ENCODE peak calls at places on chromosomes 7 and 10, in six cellular contexts. V, B, R, N, J and S are unnamed samples.

GRCh38 chr10:102375250-102375649 is 20.3 kb upstream of the NFKB2 start:
- DNase-seq in V (no peak), B (peak), R (no peak), N (no peak), J (no peak), S (no peak)

GRCh38 chr7:26001662-26002244 is 150.2 kb upstream of the NFE2L3 start:
- DNase-seq in V (no peak), B (no peak), R (no peak), N (no peak), J (no peak), S (no peak)

GRCh38 chr7:36058020-36058592 is 94.9 kb upstream of the EEPD1 start:
- DNase-seq in V (no peak), B (no peak), R (no peak), N (no peak), J (no peak), S (no peak)

GRCh38 chr10:132450825-132451505 is 54.0 kb downstream of the PWWP2B start:
- DNase-seq in V (no peak), B (no peak), R (no peak), N (no peak), J (no peak), S (no peak)

GRCh38 chr10:2619927-2620326 is 447.4 kb upstream of the PFKP start:
- DNase-seq in V (no peak), B (no peak), R (no peak), N (no peak), J (no peak), S (no peak)

GRCh38 chr7:13948019-13948781 is 41.3 kb downstream of the ETV1 start:
- DNase-seq in V (no peak), B (no peak), R (no peak), N (no peak), J (no peak), S (no peak)

GRCh38 chr7:12570529-12571461 is at the start of gene SCIN:
- DNase-seq in V (no peak), B (peak), R (no peak), N (no peak), J (peak), S (no peak)

GRCh38 chr7:118671149-118671548 is 446.6 kb downstream of the ANKRD7 start:
- DNase-seq in V (no peak), B (no peak), R (no peak), N (no peak), J (no peak), S (no peak)

GRCh38 chr10:96082153-96082552 is 38.8 kb downstream of the CCNJ start:
- DNase-seq in V (no peak), B (no peak), R (no peak), N (no peak), J (no peak), S (no peak)

GRCh38 chr7:87564290-87564963 is 36.3 kb downstream of the ABCB1 start:
- DNase-seq in V (no peak), B (peak), R (no peak), N (no peak), J (peak), S (no peak)

DNA sequence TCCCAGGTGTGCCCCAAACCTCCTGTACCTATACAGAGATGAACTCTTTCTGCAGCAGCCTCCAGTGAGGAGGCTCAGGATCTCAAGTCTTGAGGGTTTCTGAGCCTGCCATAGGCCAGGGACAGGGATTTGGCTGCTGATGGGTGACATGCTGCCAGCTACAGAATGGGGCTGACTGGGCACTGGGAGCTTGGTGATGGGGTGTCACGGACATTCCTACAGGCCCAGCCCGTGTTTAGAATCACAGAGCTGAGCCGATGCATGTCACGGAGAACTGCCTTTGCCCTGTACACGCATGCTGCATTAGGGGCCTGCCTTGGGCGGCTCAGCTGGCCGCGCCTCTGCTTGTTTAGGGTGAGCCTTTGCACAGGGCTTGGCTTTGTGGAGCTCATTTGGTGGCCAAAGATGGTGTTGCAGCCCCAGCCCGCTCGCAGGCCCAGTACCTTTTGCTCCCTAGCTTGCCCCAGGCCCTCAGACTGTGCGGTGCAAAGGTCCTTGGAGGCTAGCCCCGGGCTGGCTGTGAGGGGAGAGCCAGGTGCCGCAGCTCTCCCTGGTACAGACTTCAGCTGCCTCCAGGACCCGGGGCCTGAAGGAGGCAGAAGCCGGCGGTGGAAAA is 108.4 kb upstream of the BTBD16 start:
- DNase-seq in V (no peak), B (no peak), R (peak), N (no peak), J (no peak), S (no peak)
- TF ChIP-seq CTCF in V (no peak), B (no peak), R (peak), N (no peak), J (no peak), S (no peak)

GRCh38 chr7:100271716-100272537 is 35.6 kb upstream of the SPDYE3 start:
- DNase-seq in V (peak), B (peak), R (peak), N (peak), J (peak), S (peak)
- TF ChIP-seq CTCF in V (peak), B (no peak), R (peak), N (peak), J (peak), S (peak)

DNA sequence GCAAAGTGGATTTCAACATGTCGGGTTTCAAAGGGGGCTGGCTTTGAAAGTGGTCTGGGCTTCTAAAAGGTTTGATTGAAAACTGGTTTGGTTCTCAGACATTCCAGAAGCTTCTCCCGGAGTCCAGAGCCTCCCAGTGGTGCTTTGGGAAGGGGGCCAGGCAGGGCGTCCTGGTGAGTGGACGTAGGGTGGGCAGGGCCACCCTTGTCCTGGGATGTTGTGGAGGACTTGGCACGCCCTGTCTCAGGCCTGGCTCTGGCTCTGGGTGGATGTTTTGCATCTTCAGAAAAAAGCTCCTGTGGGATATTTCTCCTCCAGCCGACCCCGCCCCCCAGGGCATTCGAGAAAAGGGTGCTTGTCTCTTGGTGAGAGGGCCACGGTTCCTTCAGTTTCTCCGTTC is 31.2 kb downstream of the GRIFIN start:
- DNase-seq in V (no peak), B (no peak), R (no peak), N (no peak), J (no peak), S (no peak)
- TF ChIP-seq CTCF in V (no peak), B (no peak), R (no peak), N (no peak), J (no peak), S (no peak)

DNA sequence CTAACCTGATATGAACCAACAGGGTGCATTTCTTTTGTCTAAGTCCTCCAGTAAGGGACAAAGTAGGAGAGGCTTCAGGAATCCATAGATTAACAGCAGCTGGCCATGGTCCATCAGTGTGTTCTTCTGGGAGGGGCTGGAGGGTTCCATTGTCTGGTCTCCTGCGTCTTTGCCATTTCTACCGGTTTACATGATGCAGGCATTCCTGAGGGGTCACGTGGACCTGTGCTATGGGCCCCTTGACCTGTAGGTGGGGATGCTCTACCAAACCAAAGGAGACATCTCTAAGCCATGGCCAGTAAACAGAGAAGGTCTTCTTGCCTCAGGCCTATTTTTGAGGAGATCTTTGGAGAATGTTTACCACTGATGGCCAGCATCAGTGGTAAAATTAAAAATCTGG is 28.7 kb upstream of the HABP2 start:
- DNase-seq in V (no peak), B (peak), R (no peak), N (no peak), J (no peak), S (no peak)
- TF ChIP-seq CTCF in V (no peak), B (no peak), R (peak), N (peak), J (no peak), S (no peak)